ENCODE peak calls at places on chromosomes 12 and 14, in nine cellular contexts. D, O, M, X, T, R, H, W and Y are unnamed samples.
A peak's percentile ranks its signal among the peaks of the same experiment; 100 is the strongest.

GRCh38 chr14:61726772-61727658 is 31.7 kb downstream of the HIF1A start:
- DNase-seq in D (no peak), R (no peak), M (no peak), O (no peak), X (no peak), T (no peak), H (no peak), W (no peak), Y (no peak)

GRCh38 chr12:15171015-15171646 is 50.1 kb downstream of the RERG start:
- DNase-seq in X (peak; percentile 28), H (no peak), R (no peak), T (no peak), D (no peak), M (no peak), O (no peak), W (no peak), Y (no peak)

GRCh38 chr14:68473794-68474193 is 319.1 kb downstream of the ZFP36L1 start:
- DNase-seq in X (no peak), D (no peak), T (no peak), R (no peak), H (no peak), W (no peak), O (no peak), M (no peak), Y (no peak)

GRCh38 chr14:73283592-73284379 is 46.5 kb downstream of the PAPLN start:
- DNase-seq in H (no peak), R (no peak), W (no peak), X (no peak), D (no peak), T (peak; percentile 44), O (no peak), M (no peak), Y (no peak)

GRCh38 chr14:99213603-99214002 is 58.4 kb downstream of the BCL11B start:
- DNase-seq in T (no peak), H (no peak), D (no peak), R (no peak), O (no peak), W (no peak), X (no peak), M (no peak), Y (no peak)

GRCh38 chr12:89450922-89451321 is 73.7 kb downstream of the GALNT4 start:
- DNase-seq in M (no peak), R (no peak), H (peak; percentile 6), W (no peak), T (no peak), O (no peak), X (no peak), D (no peak), Y (no peak)

GRCh38 chr14:93525691-93526451 is 95.1 kb downstream of the UNC79 start:
- DNase-seq in W (no peak), M (no peak), O (no peak), T (no peak), D (no peak), R (no peak), X (no peak), H (no peak), Y (no peak)

GRCh38 chr12:43117226-43117930 is 434.6 kb downstream of the ADAMTS20 start:
- DNase-seq in X (no peak), W (no peak), H (no peak), D (no peak), M (no peak), T (no peak), R (no peak), O (no peak), Y (no peak)

GRCh38 chr14:22536853-22537338 is 52.1 kb downstream of the DAD1 start:
- DNase-seq in R (peak; percentile 48), T (no peak), X (peak; percentile 55), D (peak; percentile 74), H (no peak), W (peak; percentile 82), O (peak; percentile 64), M (no peak), Y (peak; percentile 54)

GRCh38 chr14:75247286-75247922 is 31.2 kb upstream of the FOS start:
- DNase-seq in M (no peak), R (peak; percentile 44), X (no peak), H (peak; percentile 77), O (no peak), W (no peak), D (no peak), T (no peak), Y (no peak)

GRCh38 chr14:101503431-101504095 is 57.7 kb upstream of the DIO3 start:
- DNase-seq in M (peak; percentile 49), T (no peak), O (no peak), R (no peak), H (no peak), D (no peak), W (no peak), X (peak; percentile 22), Y (no peak)

GRCh38 chr12:104865080-104865479 is 93.0 kb downstream of the SLC41A2 start:
- DNase-seq in H (no peak), R (no peak), D (no peak), O (no peak), W (no peak), X (no peak), M (no peak), T (no peak), Y (no peak)

GRCh38 chr14:88481794-88482193 is 73.0 kb downstream of the PTPN21 start:
- DNase-seq in H (no peak), X (no peak), R (no peak), W (no peak), M (no peak), D (no peak), O (no peak), T (no peak), Y (no peak)

GRCh38 chr14:96269359-96269710 is 13.3 kb downstream of the BDKRB1 start:
- DNase-seq in O (no peak), R (no peak), M (no peak), W (no peak), X (no peak), D (no peak), T (no peak), H (no peak), Y (no peak)

GRCh38 chr14:96268426-96269358 is 12.7 kb downstream of the BDKRB1 start:
- DNase-seq in M (no peak), O (peak; percentile 11), T (no peak), D (no peak), H (no peak), W (no peak), X (no peak), R (peak; percentile 58), Y (no peak)

GRCh38 chr14:96267916-96268315 is 11.9 kb downstream of the BDKRB1 start:
- DNase-seq in W (no peak), D (no peak), H (no peak), T (no peak), M (no peak), X (no peak), R (no peak), O (no peak), Y (no peak)

GRCh38 chr14:96265387-96265786 is 9.4 kb downstream of the BDKRB1 start:
- DNase-seq in D (no peak), O (no peak), X (no peak), M (no peak), W (no peak), T (no peak), H (no peak), R (no peak), Y (no peak)

DNA sequence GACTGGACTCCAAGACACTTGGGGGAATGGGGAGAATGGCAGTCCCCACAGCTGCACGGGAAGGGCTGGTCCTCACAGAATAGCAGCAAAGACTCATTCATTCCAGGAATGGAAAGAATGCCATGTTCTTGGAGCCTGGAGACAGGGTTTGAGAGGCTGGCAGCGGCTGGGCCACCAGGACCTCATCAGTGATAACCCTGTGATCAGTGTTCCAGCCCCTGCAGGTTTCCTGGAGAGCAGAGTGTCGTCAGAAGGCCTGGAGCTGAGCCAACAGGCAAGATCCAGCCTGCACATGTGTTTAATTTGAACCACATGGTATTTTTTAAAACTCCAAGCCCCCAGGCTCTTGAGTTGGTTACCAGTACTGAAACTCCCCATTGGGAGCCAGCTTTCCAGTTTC is 11.3 kb downstream of the BDKRB1 start:
- DNase-seq in D (peak; percentile 66), M (no peak), X (no peak), R (no peak), T (no peak), W (no peak), H (no peak), O (peak; percentile 14), Y (no peak)
- TF ChIP-seq POLR2A in D (no peak), M (no peak), X (no peak), R (no peak), T (no peak), W (no peak), H (no peak), O (no peak), Y (no peak)

DNA sequence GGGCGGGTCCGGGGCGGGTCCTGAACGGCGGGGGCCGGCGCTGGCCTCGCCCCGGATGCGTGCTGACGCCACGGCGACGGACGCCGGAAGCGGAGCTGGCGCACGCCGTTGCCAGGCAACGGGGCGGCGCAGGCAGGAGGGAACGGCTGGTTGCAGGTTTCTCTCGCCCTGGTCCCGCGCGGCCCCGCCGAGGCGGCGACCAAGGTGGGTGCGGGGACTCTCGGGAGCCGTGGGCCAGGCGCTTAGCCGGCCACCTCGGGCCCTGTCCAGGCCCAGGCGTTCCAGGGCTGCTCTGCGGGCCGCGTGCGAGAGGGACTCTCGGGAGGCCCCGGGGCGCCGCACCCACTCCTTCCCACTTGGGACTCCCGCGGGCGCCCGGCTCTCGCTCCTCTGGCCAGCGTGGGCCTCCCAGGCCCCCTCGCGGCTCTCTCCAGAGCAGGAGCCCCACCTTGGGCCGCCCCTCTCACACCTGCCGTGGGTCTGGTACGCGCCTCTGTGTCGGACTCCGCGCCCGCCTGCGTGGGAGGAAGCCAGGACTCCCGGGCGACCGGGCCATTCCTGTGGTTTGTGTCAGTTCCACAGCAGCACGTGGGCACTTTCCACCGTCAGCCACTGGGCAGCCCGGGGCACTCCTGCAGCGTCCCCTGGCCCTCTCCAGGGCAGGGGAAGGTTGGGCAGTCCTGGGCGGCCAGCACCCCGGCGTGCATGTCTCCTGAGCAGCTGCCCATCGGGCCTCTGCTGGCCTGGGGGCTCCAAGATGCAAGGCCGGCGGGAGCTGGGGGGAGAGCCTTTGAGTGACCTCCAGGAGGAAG is at the start of gene CLBA1:
- DNase-seq in H (peak; percentile 69), R (peak; percentile 91), O (peak; percentile 84), W (peak; percentile 72), M (peak; percentile 99), T (no peak), X (peak; percentile 91), D (peak; percentile 86), Y (peak; percentile 99)
- TF ChIP-seq POLR2AphosphoS5 in H (no peak), R (peak; percentile 40), O (peak; percentile 71), W (peak; percentile 76), M (peak; percentile 89), T (no peak), X (peak; percentile 57), D (peak; percentile 65), Y (no peak)

GRCh38 chr12:81077686-81078441 is at the start of gene ACSS3:
- DNase-seq in W (no peak), H (peak; percentile 67), R (no peak), O (peak; percentile 49), X (peak; percentile 26), T (peak; percentile 53), M (no peak), D (no peak), Y (no peak)
- TF ChIP-seq POLR2A in W (no peak), H (peak; percentile 30), R (no peak), O (no peak), X (no peak), T (no peak), M (no peak), D (no peak), Y (no peak)

DNA sequence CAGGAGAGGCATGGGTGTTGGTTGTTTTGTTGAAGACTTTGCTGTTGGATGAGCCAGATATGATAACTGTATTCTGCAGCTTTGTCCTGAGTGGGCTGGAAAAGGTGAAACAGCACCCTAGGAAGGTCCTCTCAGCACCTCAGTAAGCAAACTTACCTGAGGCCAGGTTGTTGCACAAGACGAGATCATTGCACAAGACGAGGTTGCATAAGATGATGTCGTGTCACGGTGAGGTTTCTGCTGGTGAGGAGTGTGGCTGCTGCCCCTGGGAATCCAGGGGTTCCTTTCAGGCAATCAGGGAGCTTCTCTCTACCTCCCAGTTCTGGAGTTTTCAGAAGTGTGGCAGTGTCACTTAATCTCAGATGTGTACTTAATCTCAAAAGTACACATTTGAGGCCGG is 85.6 kb downstream of the GLT1D1 start:
- DNase-seq in W (no peak), R (no peak), X (no peak), H (peak; percentile 10), T (no peak), D (no peak), O (no peak), M (no peak), Y (no peak)
- TF ChIP-seq POLR2AphosphoS5 in W (no peak), R (no peak), X (no peak), H (no peak), T (no peak), D (no peak), O (no peak), M (no peak), Y (no peak)